ENCODE peak calls at places on chromosomes 16 and 17, in eight cellular contexts. One of them, this sample, is unnamed. For H3K36me3, the result is how much of the 10 kb centered on the place peaks cover.

GRCh38 chr16:46612121-46612520 is 9.1 kb downstream of the SHCBP1 start:
- DNase-seq in stomach: no peak
- DNase-seq in tibial nerve: no peak
- DNase-seq in gastrocnemius medialis: no peak
- DNase-seq in HCT116: no peak
- DNase-seq in suprapubic skin: no peak
- DNase-seq in heart left ventricle: no peak
- DNase-seq in adrenal gland: no peak
- DNase-seq in this sample: no peak

GRCh38 chr17:41782142-41782541 is 4.4 kb downstream of the JUP start:
- DNase-seq in gastrocnemius medialis: peak
- DNase-seq in adrenal gland: no peak
- DNase-seq in heart left ventricle: peak
- DNase-seq in tibial nerve: no peak
- DNase-seq in stomach: peak
- DNase-seq in HCT116: no peak
- DNase-seq in suprapubic skin: no peak
- DNase-seq in this sample: no peak

GRCh38 chr16:22324787-22325597 is 27.8 kb downstream of the POLR3E start:
- DNase-seq in HCT116: no peak
- DNase-seq in suprapubic skin: no peak
- DNase-seq in tibial nerve: no peak
- DNase-seq in heart left ventricle: no peak
- DNase-seq in gastrocnemius medialis: no peak
- DNase-seq in stomach: no peak
- DNase-seq in adrenal gland: no peak
- DNase-seq in this sample: no peak

GRCh38 chr16:27740496-27741201 is 190.7 kb downstream of the KATNIP start:
- DNase-seq in HCT116: no peak
- DNase-seq in tibial nerve: no peak
- DNase-seq in gastrocnemius medialis: no peak
- DNase-seq in suprapubic skin: no peak
- DNase-seq in heart left ventricle: no peak
- DNase-seq in stomach: no peak
- DNase-seq in adrenal gland: no peak
- DNase-seq in this sample: no peak

GRCh38 chr16:30375830-30376229 is 1.2 kb downstream of the MYL11 start:
- DNase-seq in adrenal gland: no peak
- DNase-seq in HCT116: no peak
- DNase-seq in gastrocnemius medialis: no peak
- DNase-seq in heart left ventricle: peak
- DNase-seq in tibial nerve: no peak
- DNase-seq in stomach: no peak
- DNase-seq in suprapubic skin: no peak
- DNase-seq in this sample: no peak

GRCh38 chr17:9575381-9576072 is at the start of gene STX8:
- DNase-seq in HCT116: peak
- DNase-seq in gastrocnemius medialis: peak
- DNase-seq in suprapubic skin: peak
- DNase-seq in tibial nerve: peak
- DNase-seq in heart left ventricle: peak
- DNase-seq in adrenal gland: peak
- DNase-seq in stomach: peak
- DNase-seq in this sample: peak

GRCh38 chr17:15999974-16000827 is 577 bp downstream of the TTC19 start:
- DNase-seq in HCT116: no peak
- DNase-seq in tibial nerve: no peak
- DNase-seq in adrenal gland: peak
- DNase-seq in suprapubic skin: no peak
- DNase-seq in heart left ventricle: peak
- DNase-seq in gastrocnemius medialis: peak
- DNase-seq in stomach: no peak
- DNase-seq in this sample: no peak

GRCh38 chr17:78347453-78347852 is 12.4 kb downstream of the SOCS3 start:
- DNase-seq in adrenal gland: no peak
- DNase-seq in gastrocnemius medialis: no peak
- DNase-seq in tibial nerve: no peak
- DNase-seq in heart left ventricle: no peak
- DNase-seq in stomach: no peak
- DNase-seq in HCT116: no peak
- DNase-seq in suprapubic skin: no peak
- DNase-seq in this sample: no peak

GRCh38 chr16:68759062-68759461 is 22.0 kb downstream of the CDH1 start:
- DNase-seq in tibial nerve: no peak
- DNase-seq in gastrocnemius medialis: no peak
- DNase-seq in suprapubic skin: no peak
- DNase-seq in stomach: no peak
- DNase-seq in HCT116: no peak
- DNase-seq in heart left ventricle: no peak
- DNase-seq in adrenal gland: no peak
- DNase-seq in this sample: no peak

GRCh38 chr16:18041864-18042834 is 294.4 kb downstream of the NPIPA8 start:
- DNase-seq in adrenal gland: no peak
- DNase-seq in heart left ventricle: no peak
- DNase-seq in tibial nerve: no peak
- DNase-seq in gastrocnemius medialis: no peak
- DNase-seq in suprapubic skin: no peak
- DNase-seq in HCT116: no peak
- DNase-seq in stomach: no peak
- DNase-seq in this sample: peak

GRCh38 chr17:17435323-17435722 is 41.5 kb upstream of the MED9 start:
- DNase-seq in heart left ventricle: no peak
- DNase-seq in adrenal gland: no peak
- DNase-seq in tibial nerve: no peak
- DNase-seq in HCT116: no peak
- DNase-seq in suprapubic skin: no peak
- DNase-seq in gastrocnemius medialis: no peak
- DNase-seq in stomach: no peak
- DNase-seq in this sample: no peak

GRCh38 chr16:72355561-72355960 is 183.6 kb upstream of the PMFBP1 start:
- DNase-seq in tibial nerve: no peak
- DNase-seq in stomach: no peak
- DNase-seq in suprapubic skin: no peak
- DNase-seq in gastrocnemius medialis: no peak
- DNase-seq in adrenal gland: no peak
- DNase-seq in heart left ventricle: no peak
- DNase-seq in HCT116: no peak
- DNase-seq in this sample: no peak

GRCh38 chr17:59093702-59094231 is 12.9 kb downstream of the TRIM37 start:
- DNase-seq in HCT116: no peak
- DNase-seq in suprapubic skin: no peak
- DNase-seq in adrenal gland: peak
- DNase-seq in tibial nerve: no peak
- DNase-seq in stomach: no peak
- DNase-seq in gastrocnemius medialis: peak
- DNase-seq in heart left ventricle: peak
- DNase-seq in this sample: peak

GRCh38 chr16:12507366-12507765 is 296.3 kb downstream of the CPPED1 start:
- DNase-seq in heart left ventricle: no peak
- DNase-seq in tibial nerve: no peak
- DNase-seq in suprapubic skin: no peak
- DNase-seq in adrenal gland: no peak
- DNase-seq in HCT116: no peak
- DNase-seq in stomach: no peak
- DNase-seq in gastrocnemius medialis: no peak
- DNase-seq in this sample: no peak

GRCh38 chr17:44400226-44400847 is 10.9 kb upstream of the ITGA2B start:
- DNase-seq in gastrocnemius medialis: no peak
- DNase-seq in adrenal gland: no peak
- DNase-seq in HCT116: peak
- DNase-seq in tibial nerve: no peak
- DNase-seq in heart left ventricle: no peak
- DNase-seq in stomach: no peak
- DNase-seq in suprapubic skin: peak
- DNase-seq in this sample: no peak

GRCh38 chr17:61399131-61400057 is at the start of gene TBX2:
- DNase-seq in suprapubic skin: no peak
- DNase-seq in heart left ventricle: peak
- DNase-seq in HCT116: no peak
- DNase-seq in gastrocnemius medialis: no peak
- DNase-seq in tibial nerve: peak
- DNase-seq in stomach: peak
- DNase-seq in adrenal gland: peak
- DNase-seq in this sample: peak

GRCh38 chr16:70520612-70521297 is 2.6 kb downstream of the COG4 start:
- DNase-seq in gastrocnemius medialis: no peak
- DNase-seq in stomach: no peak
- DNase-seq in tibial nerve: no peak
- DNase-seq in suprapubic skin: no peak
- DNase-seq in heart left ventricle: no peak
- DNase-seq in adrenal gland: no peak
- DNase-seq in HCT116: no peak
- DNase-seq in this sample: no peak

GRCh38 chr17:21299981-21300600 is 15.6 kb downstream of the MAP2K3 start:
- DNase-seq in stomach: no peak
- DNase-seq in suprapubic skin: no peak
- DNase-seq in gastrocnemius medialis: no peak
- DNase-seq in heart left ventricle: peak
- DNase-seq in adrenal gland: no peak
- DNase-seq in HCT116: no peak
- DNase-seq in tibial nerve: no peak
- DNase-seq in this sample: no peak
- H3K36me3 ChIP-seq in stomach: half or more
- H3K36me3 ChIP-seq in suprapubic skin: half or more
- H3K36me3 ChIP-seq in gastrocnemius medialis: half or more
- H3K36me3 ChIP-seq in heart left ventricle: half or more
- H3K36me3 ChIP-seq in adrenal gland: under half
- H3K36me3 ChIP-seq in HCT116: under half
- H3K36me3 ChIP-seq in tibial nerve: under half
- H3K36me3 ChIP-seq in this sample: under half

GRCh38 chr17:81866440-81867122 is 4.6 kb downstream of the ARHGDIA start:
- DNase-seq in suprapubic skin: no peak
- DNase-seq in gastrocnemius medialis: no peak
- DNase-seq in heart left ventricle: no peak
- DNase-seq in HCT116: no peak
- DNase-seq in stomach: no peak
- DNase-seq in tibial nerve: no peak
- DNase-seq in adrenal gland: no peak
- DNase-seq in this sample: no peak
- TF ChIP-seq POLR2A in suprapubic skin: no peak
- TF ChIP-seq POLR2A in gastrocnemius medialis: no peak
- TF ChIP-seq POLR2A in heart left ventricle: no peak
- TF ChIP-seq POLR2A in HCT116: no peak
- TF ChIP-seq POLR2A in stomach: no peak
- TF ChIP-seq POLR2A in tibial nerve: no peak
- TF ChIP-seq POLR2A in adrenal gland: no peak
- TF ChIP-seq POLR2A in this sample: no peak

DNA sequence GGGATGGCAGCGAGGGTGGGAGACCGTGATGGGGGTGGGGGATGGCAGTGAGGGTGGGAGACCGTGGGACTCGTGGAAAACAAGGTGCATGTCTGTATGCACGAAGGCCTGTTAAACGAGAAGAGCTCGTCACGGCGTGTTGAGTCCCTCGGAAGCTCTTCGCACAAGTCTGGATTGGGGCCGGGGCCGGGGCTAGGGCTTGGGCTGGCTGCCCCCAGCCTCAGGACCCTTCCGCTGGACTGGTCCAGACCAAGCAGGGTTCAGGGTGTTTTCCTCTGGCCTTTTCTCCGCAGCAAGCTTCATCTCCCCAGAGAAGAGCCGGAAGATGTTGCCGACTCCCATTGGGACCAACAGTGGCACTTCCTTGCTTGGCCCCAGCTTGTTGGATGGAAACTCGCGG is 7.7 kb upstream of the JPT2 start:
- DNase-seq in gastrocnemius medialis: no peak
- DNase-seq in adrenal gland: no peak
- DNase-seq in HCT116: no peak
- DNase-seq in tibial nerve: no peak
- DNase-seq in suprapubic skin: no peak
- DNase-seq in heart left ventricle: no peak
- DNase-seq in stomach: no peak
- DNase-seq in this sample: no peak
- H3K36me3 ChIP-seq in gastrocnemius medialis: half or more
- H3K36me3 ChIP-seq in adrenal gland: under half
- H3K36me3 ChIP-seq in HCT116: half or more
- H3K36me3 ChIP-seq in tibial nerve: half or more
- H3K36me3 ChIP-seq in suprapubic skin: half or more
- H3K36me3 ChIP-seq in heart left ventricle: half or more
- H3K36me3 ChIP-seq in stomach: half or more
- H3K36me3 ChIP-seq in this sample: under half

GRCh38 chr16:66604376-66605176 is at the start of gene CMTM3:
- DNase-seq in adrenal gland: peak
- DNase-seq in tibial nerve: peak
- DNase-seq in heart left ventricle: peak
- DNase-seq in suprapubic skin: no peak
- DNase-seq in gastrocnemius medialis: no peak
- DNase-seq in HCT116: peak
- DNase-seq in stomach: peak
- DNase-seq in this sample: peak
- TF ChIP-seq POLR2A in adrenal gland: no peak
- TF ChIP-seq POLR2A in tibial nerve: no peak
- TF ChIP-seq POLR2A in heart left ventricle: no peak
- TF ChIP-seq POLR2A in suprapubic skin: no peak
- TF ChIP-seq POLR2A in gastrocnemius medialis: no peak
- TF ChIP-seq POLR2A in HCT116: peak
- TF ChIP-seq POLR2A in stomach: no peak
- TF ChIP-seq POLR2A in this sample: no peak

DNA sequence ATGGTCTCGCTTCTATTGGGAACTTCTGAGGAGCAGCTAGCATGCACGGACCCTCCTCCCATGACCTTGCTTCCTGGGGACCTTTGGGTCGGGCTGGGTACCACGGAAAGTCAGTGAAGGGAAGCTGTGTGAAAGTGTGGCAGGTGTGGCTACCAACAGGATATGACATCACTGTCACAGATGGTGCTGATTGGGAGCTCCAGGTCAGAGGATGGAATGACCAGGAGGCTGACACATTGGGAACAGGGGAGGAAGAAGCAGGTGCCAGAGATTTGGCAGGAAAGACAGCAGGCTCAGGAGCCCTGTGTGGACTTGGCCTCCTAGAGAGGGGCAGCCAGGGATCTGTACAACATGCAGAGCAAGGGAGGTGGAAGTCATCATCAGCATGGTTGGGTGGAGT is 34.0 kb downstream of the CPNE2 start:
- DNase-seq in gastrocnemius medialis: no peak
- DNase-seq in adrenal gland: no peak
- DNase-seq in heart left ventricle: no peak
- DNase-seq in stomach: no peak
- DNase-seq in suprapubic skin: no peak
- DNase-seq in HCT116: no peak
- DNase-seq in tibial nerve: no peak
- DNase-seq in this sample: no peak
- H3K36me3 ChIP-seq in gastrocnemius medialis: under half
- H3K36me3 ChIP-seq in adrenal gland: under half
- H3K36me3 ChIP-seq in heart left ventricle: under half
- H3K36me3 ChIP-seq in stomach: under half
- H3K36me3 ChIP-seq in suprapubic skin: under half
- H3K36me3 ChIP-seq in HCT116: under half
- H3K36me3 ChIP-seq in tibial nerve: under half
- H3K36me3 ChIP-seq in this sample: under half

GRCh38 chr16:3174618-3175148 is 13.3 kb upstream of the OR1F1 start:
- DNase-seq in HCT116: no peak
- DNase-seq in heart left ventricle: no peak
- DNase-seq in gastrocnemius medialis: no peak
- DNase-seq in adrenal gland: no peak
- DNase-seq in stomach: no peak
- DNase-seq in tibial nerve: no peak
- DNase-seq in suprapubic skin: no peak
- DNase-seq in this sample: no peak
- TF ChIP-seq POLR2A in HCT116: no peak
- TF ChIP-seq POLR2A in heart left ventricle: no peak
- TF ChIP-seq POLR2A in gastrocnemius medialis: no peak
- TF ChIP-seq POLR2A in adrenal gland: no peak
- TF ChIP-seq POLR2A in stomach: no peak
- TF ChIP-seq POLR2A in tibial nerve: no peak
- TF ChIP-seq POLR2A in suprapubic skin: no peak
- TF ChIP-seq POLR2A in this sample: no peak

This sample was measured in transverse colon.